ENCODE peak calls at places on chromosomes 3 and 15, in five cellular contexts. L is body of pancreas, A is A549, O is breast epithelium, H is adrenal gland. U is an unnamed sample.
A peak's percentile ranks its signal among the peaks of the same experiment; 100 is the strongest.

GRCh38 chr15:41493205-41493901 is at the start of gene ITPKA:
- DNase-seq in A (peak; percentile 47), L (peak; percentile 81), O (peak; percentile 34), H (peak; percentile 92), U (peak; percentile 65)

GRCh38 chr3:194633349-194634004 is at the start of gene TMEM44:
- DNase-seq in A (peak; percentile 74), L (peak; percentile 71), O (peak; percentile 45), H (peak; percentile 65), U (peak; percentile 52)

GRCh38 chr15:88166330-88166993 is 90.1 kb downstream of the NTRK3 start:
- DNase-seq in L (no peak), O (no peak), A (no peak), H (peak; percentile 11), U (no peak)

GRCh38 chr3:183247190-183247589 is 5.9 kb upstream of the B3GNT5 start:
- DNase-seq in A (no peak), L (no peak), H (no peak), O (no peak), U (no peak)

GRCh38 chr15:95932676-95933075 is 397.8 kb upstream of the NR2F2 start:
- DNase-seq in H (no peak), L (no peak), O (no peak), A (no peak), U (no peak)

GRCh38 chr15:74464216-74464615 is 3.3 kb upstream of the UBL7 start:
- DNase-seq in A (no peak), O (no peak), H (no peak), L (no peak), U (no peak)

GRCh38 chr3:42052132-42052866 is 38.9 kb upstream of the TRAK1 start:
- DNase-seq in L (no peak), A (no peak), O (no peak), H (peak; percentile 41), U (no peak)

GRCh38 chr15:73753250-73754130 is at the start of gene INSYN1:
- DNase-seq in A (peak; percentile 19), L (peak; percentile 32), H (no peak), O (no peak), U (peak; percentile 37)

GRCh38 chr3:49263490-49263889 is 13.5 kb downstream of the C3orf62 start:
- DNase-seq in O (peak; percentile 56), H (peak; percentile 44), L (no peak), A (no peak), U (peak; percentile 41)

GRCh38 chr3:62149539-62149938 is 223.8 kb downstream of the FEZF2 start:
- DNase-seq in L (no peak), H (no peak), A (no peak), O (no peak), U (no peak)

GRCh38 chr3:127652246-127652995 is 20.3 kb upstream of the ABTB1 start:
- DNase-seq in A (peak; percentile 70), O (no peak), H (peak; percentile 47), L (peak; percentile 56), U (peak; percentile 51)

GRCh38 chr3:59872121-59872520 is 822.3 kb upstream of the CFAP20DC start:
- DNase-seq in A (no peak), O (no peak), H (no peak), L (no peak), U (no peak)

GRCh38 chr3:32321095-32321835 is 70.4 kb upstream of the CMTM7 start:
- DNase-seq in A (no peak), O (no peak), L (no peak), H (no peak), U (no peak)

GRCh38 chr3:128152419-128153155 is 694 bp upstream of the EEFSEC start:
- DNase-seq in O (no peak), H (no peak), L (no peak), A (no peak), U (no peak)

GRCh38 chr15:26294062-26294689 is 431.0 kb upstream of the ATP10A start:
- DNase-seq in O (no peak), A (no peak), H (no peak), L (no peak), U (no peak)

GRCh38 chr15:34116620-34117019 is 14.7 kb downstream of the PGBD4 start:
- DNase-seq in O (no peak), A (no peak), L (no peak), H (no peak), U (no peak)

GRCh38 chr3:186694288-186695032 is 22.7 kb upstream of the KNG1 start:
- DNase-seq in O (no peak), L (no peak), H (no peak), A (no peak), U (no peak)

GRCh38 chr3:147654827-147655226 is 245.7 kb downstream of the ZIC1 start:
- DNase-seq in H (peak; percentile 21), A (no peak), O (peak; percentile 70), L (no peak), U (no peak)

GRCh38 chr3:61541694-61542093 is 19.7 kb upstream of the PTPRG start:
- DNase-seq in H (no peak), L (no peak), A (no peak), O (no peak), U (no peak)

GRCh38 chr3:126507886-126508285 is 9.7 kb downstream of the UROC1 start:
- DNase-seq in O (no peak), H (no peak), A (no peak), L (no peak), U (no peak)

GRCh38 chr15:91214675-91215590 is 114.9 kb downstream of the SV2B start:
- DNase-seq in L (no peak), O (no peak), A (no peak), H (no peak), U (no peak)

GRCh38 chr15:38868326-38869114 is 303.9 kb upstream of the RASGRP1 start:
- DNase-seq in O (peak; percentile 26), A (peak; percentile 88), H (peak; percentile 26), L (no peak), U (no peak)

GRCh38 chr3:146814601-146815315 is 209.6 kb upstream of the PLSCR5 start:
- DNase-seq in L (no peak), O (no peak), H (no peak), A (no peak), U (no peak)

GRCh38 chr3:187013080-187013838 is 82.9 kb downstream of the ST6GAL1 start:
- DNase-seq in L (no peak), A (no peak), H (no peak), O (no peak), U (no peak)

GRCh38 chr3:184315871-184316661 is 1.7 kb downstream of the EIF4G1 start:
- DNase-seq in L (no peak), O (no peak), H (no peak), A (no peak), U (no peak)

GRCh38 chr3:125287248-125287647 is 74.7 kb upstream of the SLC12A8 start:
- DNase-seq in A (no peak), L (no peak), H (no peak), O (no peak), U (no peak)

GRCh38 chr15:77507911-77508310 is 87.2 kb downstream of the HMG20A start:
- DNase-seq in L (peak; percentile 55), O (peak; percentile 69), H (peak; percentile 70), A (no peak), U (peak; percentile 37)
- TF ChIP-seq POLR2A in L (peak; percentile 46), O (no peak), H (peak; percentile 49), A (no peak), U (no peak)

GRCh38 chr15:65869954-65870871 is 922 bp downstream of the RAB11A start:
- DNase-seq in O (peak; percentile 56), H (peak; percentile 45), L (peak; percentile 58), A (no peak), U (peak; percentile 26)
- TF ChIP-seq POLR2A in O (no peak), H (peak; percentile 57), L (peak; percentile 69), A (no peak), U (no peak)

GRCh38 chr3:57555738-57556458 is at the start of gene PDE12:
- DNase-seq in L (peak; percentile 87), O (peak; percentile 86), H (peak; percentile 91), A (peak; percentile 72), U (peak; percentile 80)
- TF ChIP-seq POLR2A in L (peak; percentile 97), O (peak; percentile 46), H (peak; percentile 93), A (peak; percentile 51), U (no peak)

GRCh38 chr3:157174616-157175498 is 14.9 kb upstream of the CCNL1 start:
- DNase-seq in A (peak; percentile 94), O (peak; percentile 98), L (peak; percentile 100), H (peak; percentile 99), U (peak; percentile 100)
- TF ChIP-seq POLR2A in A (peak; percentile 92), O (peak; percentile 96), L (peak; percentile 99), H (peak; percentile 99), U (peak; percentile 76)

DNA sequence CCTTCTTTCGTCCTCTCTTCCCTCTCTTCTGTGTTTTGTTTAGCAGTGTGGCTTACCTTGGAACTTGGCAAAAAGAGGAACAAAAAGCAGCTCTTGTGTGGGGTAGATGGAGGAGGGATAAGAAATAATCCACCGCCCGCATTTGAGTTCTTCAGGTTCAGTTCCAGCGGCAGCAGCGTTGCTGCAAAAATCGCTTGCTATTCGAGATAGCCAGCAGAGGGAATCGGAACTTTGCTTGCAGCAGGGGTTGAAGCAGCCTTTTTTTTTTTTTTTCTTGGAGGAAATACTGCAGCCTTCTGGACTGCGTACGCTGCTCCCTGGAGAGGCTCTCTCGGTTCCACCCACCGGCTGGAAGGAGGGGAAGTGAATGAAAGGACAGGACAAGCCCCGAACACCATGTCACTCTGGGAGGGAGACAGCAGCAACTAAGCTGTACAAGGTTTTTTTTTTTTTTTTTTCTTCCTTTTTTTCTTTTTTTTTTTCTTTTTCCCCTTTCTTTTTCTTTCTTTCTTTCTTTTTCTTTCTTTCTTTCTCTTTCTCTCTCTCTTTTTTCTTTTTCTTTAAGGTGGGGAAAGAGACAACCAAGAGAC is at the start of gene RBMS3:
- DNase-seq in O (peak; percentile 86), H (peak; percentile 92), L (peak; percentile 62), A (peak; percentile 70), U (peak; percentile 94)
- TF ChIP-seq POLR2A in O (no peak), H (peak; percentile 75), L (peak; percentile 43), A (no peak), U (no peak)

DNA sequence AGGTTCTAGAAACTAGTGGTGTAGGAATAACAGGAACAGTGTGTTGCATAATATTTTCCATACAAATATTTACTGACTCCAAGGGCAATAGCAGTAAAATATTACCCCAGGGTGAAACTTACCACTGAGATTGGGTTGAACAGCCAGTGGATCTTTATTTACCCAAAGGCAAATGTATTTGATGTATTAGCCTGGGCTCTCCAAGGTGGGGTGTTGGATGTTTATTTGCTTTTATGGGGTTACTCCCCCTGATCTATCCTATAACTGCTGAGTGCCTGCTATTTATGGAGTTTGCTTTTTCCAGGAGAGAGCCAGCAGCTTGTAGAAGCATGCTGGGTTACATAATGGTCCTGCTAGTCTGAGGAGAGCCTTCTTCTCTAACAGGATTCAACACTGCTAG is 276.9 kb downstream of the ADAMTSL3 start:
- DNase-seq in H (no peak), A (no peak), L (peak; percentile 74), O (no peak), U (peak; percentile 48)
- TF ChIP-seq POLR2A in H (no peak), A (no peak), L (peak; percentile 78), O (no peak), U (no peak)